ENCODE peak calls at places on chromosomes 3 and 15, in ten cellular contexts. T is GM23248, M is thyroid gland, F is foreskin keratinocyte, G is uterus, O is tibial artery, X is cardiac muscle cell, V is SJSA1, H is SK-N-SH, L is Peyer's patch. W is an unnamed sample.

GRCh38 chr3:171156455-171157005 is 130.0 kb upstream of the SLC2A2 start:
- DNase-seq in T (no peak), M (no peak), F (peak; percentile 79), G (no peak), O (no peak), X (peak; percentile 21), V (no peak), H (no peak), L (no peak), W (no peak)

GRCh38 chr3:136750209-136750921 is 1.8 kb downstream of the STAG1 start:
- DNase-seq in T (peak; percentile 36), M (no peak), F (peak; percentile 24), G (no peak), O (no peak), X (no peak), V (no peak), H (no peak), L (no peak), W (no peak)

GRCh38 chr15:62887113-62887570 is 155.4 kb upstream of the TPM1 start:
- DNase-seq in T (peak; percentile 63), M (no peak), F (no peak), G (peak; percentile 42), O (no peak), X (peak; percentile 17), V (no peak), H (peak; percentile 56), L (no peak), W (no peak)

GRCh38 chr15:37695719-37696118 is 238.7 kb upstream of the TMCO5A start:
- DNase-seq in T (peak; percentile 61), M (no peak), F (no peak), G (no peak), O (no peak), X (peak; percentile 5), V (no peak), H (no peak), L (no peak), W (no peak)

GRCh38 chr3:119350114-119350513 is 55.9 kb downstream of the ARHGAP31 start:
- DNase-seq in T (no peak), M (no peak), F (no peak), G (no peak), O (no peak), X (peak; percentile 53), V (no peak), H (no peak), L (no peak), W (no peak)

GRCh38 chr15:19956124-19956796 is 585.3 kb downstream of the GOLGA6L6 start:
- DNase-seq in T (no peak), M (no peak), F (no peak), G (no peak), O (no peak), X (no peak), V (no peak), H (no peak), L (no peak), W (no peak)

GRCh38 chr3:184099806-184100686 is 3.2 kb downstream of the HTR3E start:
- DNase-seq in T (no peak), M (no peak), F (no peak), G (no peak), O (no peak), X (no peak), V (peak; percentile 14), H (no peak), L (no peak), W (no peak)

GRCh38 chr3:4052691-4053090 is 250.5 kb upstream of the SETMAR start:
- DNase-seq in T (no peak), M (no peak), F (peak; percentile 4), G (no peak), O (no peak), X (no peak), V (no peak), H (no peak), L (no peak), W (no peak)

GRCh38 chr3:27034255-27034654 is 334.9 kb downstream of the NEK10 start:
- DNase-seq in T (no peak), M (no peak), F (no peak), G (no peak), O (no peak), X (no peak), V (no peak), H (no peak), L (no peak), W (no peak)

GRCh38 chr3:25339220-25339619 is 88.8 kb upstream of the RARB start:
- DNase-seq in T (no peak), M (no peak), F (no peak), G (peak; percentile 22), O (no peak), X (no peak), V (no peak), H (no peak), L (no peak), W (no peak)

GRCh38 chr3:177197934-177198484 is 727 bp upstream of the TBL1XR1 start:
- DNase-seq in T (no peak), M (no peak), F (peak; percentile 47), G (no peak), O (no peak), X (no peak), V (no peak), H (no peak), L (no peak), W (no peak)

GRCh38 chr15:71329041-71329440 is 213.8 kb downstream of the THSD4 start:
- DNase-seq in T (no peak), M (no peak), F (peak; percentile 9), G (peak; percentile 83), O (peak; percentile 31), X (peak; percentile 50), V (no peak), H (no peak), L (no peak), W (peak; percentile 23)

GRCh38 chr15:29825205-29825604 is 2.9 kb upstream of the TJP1 start:
- DNase-seq in T (no peak), M (no peak), F (no peak), G (no peak), O (no peak), X (peak; percentile 35), V (no peak), H (no peak), L (no peak), W (no peak)
- H3K27me3 ChIP-seq in T (no peaks in the 10 kb centered on the region), M (no peaks in the 10 kb centered on the region), F (no peaks in the 10 kb centered on the region), G (no peaks in the 10 kb centered on the region), O (no peaks in the 10 kb centered on the region), X (no peaks in the 10 kb centered on the region), V (no peaks in the 10 kb centered on the region), H (no peaks in the 10 kb centered on the region), L (no peaks in the 10 kb centered on the region), W (no peaks in the 10 kb centered on the region)

DNA sequence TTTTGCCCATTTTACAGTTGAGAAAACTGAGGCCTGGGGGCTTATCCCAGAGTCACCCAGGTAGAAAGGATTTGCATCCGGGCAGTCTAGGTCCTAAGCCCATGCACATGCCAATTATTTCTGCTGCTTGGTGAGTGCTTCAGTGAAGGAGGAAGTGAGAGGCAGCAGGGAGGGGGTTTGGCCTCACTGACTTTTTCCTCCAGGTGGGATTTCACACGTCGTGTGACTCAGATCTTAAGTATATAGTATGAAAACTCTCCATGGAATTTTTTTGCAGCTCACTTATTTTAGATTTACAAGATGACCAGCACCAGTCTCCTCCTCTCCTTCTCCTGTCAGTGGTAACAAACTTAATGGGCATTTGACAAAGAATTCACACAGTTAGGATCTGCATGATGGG is 4.6 kb downstream of the ITGA11 start:
- DNase-seq in T (peak; percentile 55), M (no peak), F (no peak), G (peak; percentile 11), O (no peak), X (no peak), V (no peak), H (no peak), L (no peak), W (no peak)
- H3K27me3 ChIP-seq in T (no peaks in the 10 kb centered on the region), M (no peaks in the 10 kb centered on the region), F (peaks cover 70% of the 10 kb centered on the region), G (no peaks in the 10 kb centered on the region), O (no peaks in the 10 kb centered on the region), X (peaks cover 48% of the 10 kb centered on the region), V (peaks cover 32% of the 10 kb centered on the region), H (peaks cover 10% of the 10 kb centered on the region), L (peaks cover 13% of the 10 kb centered on the region), W (no peaks in the 10 kb centered on the region)

GRCh38 chr3:140468407-140468806 is 209.5 kb upstream of the TRIM42 start:
- DNase-seq in T (no peak), M (no peak), F (no peak), G (no peak), O (no peak), X (no peak), V (no peak), H (no peak), L (no peak), W (no peak)
- H3K27me3 ChIP-seq in T (no peaks in the 10 kb centered on the region), M (no peaks in the 10 kb centered on the region), F (peaks cover 19% of the 10 kb centered on the region), G (no peaks in the 10 kb centered on the region), O (no peaks in the 10 kb centered on the region), X (peaks cover 16% of the 10 kb centered on the region), V (no peaks in the 10 kb centered on the region), H (no peaks in the 10 kb centered on the region), L (no peaks in the 10 kb centered on the region), W (no peaks in the 10 kb centered on the region)

GRCh38 chr15:74978503-74978902 is 16.9 kb upstream of the SCAMP5 start:
- DNase-seq in T (peak; percentile 66), M (peak; percentile 63), F (no peak), G (no peak), O (no peak), X (no peak), V (peak; percentile 69), H (no peak), L (no peak), W (peak; percentile 21)

GRCh38 chr15:74978077-74978476 is 17.3 kb upstream of the SCAMP5 start:
- DNase-seq in T (no peak), M (no peak), F (no peak), G (no peak), O (no peak), X (no peak), V (no peak), H (no peak), L (no peak), W (no peak)

GRCh38 chr15:74977599-74977998 is 17.8 kb upstream of the SCAMP5 start:
- DNase-seq in T (peak; percentile 64), M (no peak), F (no peak), G (no peak), O (no peak), X (no peak), V (no peak), H (no peak), L (no peak), W (no peak)

GRCh38 chr15:74976159-74976558 is 19.2 kb upstream of the SCAMP5 start:
- DNase-seq in T (no peak), M (no peak), F (no peak), G (no peak), O (no peak), X (no peak), V (no peak), H (no peak), L (no peak), W (no peak)
- H3K27me3 ChIP-seq in T (no peaks in the 10 kb centered on the region), M (no peaks in the 10 kb centered on the region), F (peaks cover 9% of the 10 kb centered on the region), G (no peaks in the 10 kb centered on the region), O (no peaks in the 10 kb centered on the region), X (no peaks in the 10 kb centered on the region), V (peaks cover 3% of the 10 kb centered on the region), H (no peaks in the 10 kb centered on the region), L (no peaks in the 10 kb centered on the region), W (no peaks in the 10 kb centered on the region)

W was measured in pancreas.